ENCODE peak calls at places on chromosomes 12 and 14, in nine cellular contexts. One of them, this sample, is unnamed. For H3K27me3, H3K36me3 and H3K4me1, the result is how much of the 10 kb centered on the place peaks cover.

GRCh38 chr12:117803013-117803412 is 165.8 kb downstream of the KSR2 start:
- DNase-seq in Caco-2: peak
- DNase-seq in CD8-positive, alpha-beta memory T cell: no peak
- DNase-seq in body of pancreas: peak
- DNase-seq in naive thymus-derived CD4-positive, alpha-beta T cell: no peak
- DNase-seq in breast epithelium: no peak
- DNase-seq in uterus: no peak
- DNase-seq in heart left ventricle: no peak
- DNase-seq in neural progenitor cell: no peak
- DNase-seq in this sample: no peak

GRCh38 chr14:101559624-101560533 is 1.4 kb upstream of the DIO3 start:
- DNase-seq in Caco-2: peak
- DNase-seq in naive thymus-derived CD4-positive, alpha-beta T cell: no peak
- DNase-seq in breast epithelium: no peak
- DNase-seq in neural progenitor cell: peak
- DNase-seq in CD8-positive, alpha-beta memory T cell: no peak
- DNase-seq in heart left ventricle: no peak
- DNase-seq in uterus: peak
- DNase-seq in body of pancreas: peak
- DNase-seq in this sample: no peak

GRCh38 chr14:41785696-41786095 is 179.0 kb downstream of the LRFN5 start:
- DNase-seq in neural progenitor cell: peak
- DNase-seq in body of pancreas: no peak
- DNase-seq in naive thymus-derived CD4-positive, alpha-beta T cell: no peak
- DNase-seq in CD8-positive, alpha-beta memory T cell: no peak
- DNase-seq in breast epithelium: no peak
- DNase-seq in uterus: no peak
- DNase-seq in Caco-2: no peak
- DNase-seq in heart left ventricle: no peak
- DNase-seq in this sample: no peak

GRCh38 chr12:131217024-131217586 is 263.4 kb downstream of the ADGRD1 start:
- DNase-seq in neural progenitor cell: no peak
- DNase-seq in breast epithelium: no peak
- DNase-seq in CD8-positive, alpha-beta memory T cell: no peak
- DNase-seq in uterus: no peak
- DNase-seq in body of pancreas: no peak
- DNase-seq in heart left ventricle: no peak
- DNase-seq in naive thymus-derived CD4-positive, alpha-beta T cell: no peak
- DNase-seq in Caco-2: no peak
- DNase-seq in this sample: no peak

GRCh38 chr12:3199551-3200031 is 122.4 kb downstream of the TSPAN9 start:
- DNase-seq in body of pancreas: no peak
- DNase-seq in CD8-positive, alpha-beta memory T cell: no peak
- DNase-seq in neural progenitor cell: peak
- DNase-seq in breast epithelium: no peak
- DNase-seq in Caco-2: peak
- DNase-seq in naive thymus-derived CD4-positive, alpha-beta T cell: no peak
- DNase-seq in heart left ventricle: no peak
- DNase-seq in uterus: no peak
- DNase-seq in this sample: no peak

GRCh38 chr12:23303220-23303619 is 646.2 kb downstream of the SOX5 start:
- DNase-seq in neural progenitor cell: no peak
- DNase-seq in Caco-2: no peak
- DNase-seq in naive thymus-derived CD4-positive, alpha-beta T cell: no peak
- DNase-seq in body of pancreas: no peak
- DNase-seq in uterus: no peak
- DNase-seq in breast epithelium: no peak
- DNase-seq in heart left ventricle: no peak
- DNase-seq in CD8-positive, alpha-beta memory T cell: no peak
- DNase-seq in this sample: no peak

GRCh38 chr14:91749857-91750256 is 18.0 kb upstream of the CATSPERB start:
- DNase-seq in naive thymus-derived CD4-positive, alpha-beta T cell: no peak
- DNase-seq in body of pancreas: no peak
- DNase-seq in Caco-2: no peak
- DNase-seq in uterus: no peak
- DNase-seq in CD8-positive, alpha-beta memory T cell: no peak
- DNase-seq in neural progenitor cell: no peak
- DNase-seq in breast epithelium: no peak
- DNase-seq in heart left ventricle: no peak
- DNase-seq in this sample: no peak

GRCh38 chr12:62519043-62519442 is 52.4 kb downstream of the MON2 start:
- DNase-seq in heart left ventricle: peak
- DNase-seq in uterus: no peak
- DNase-seq in breast epithelium: no peak
- DNase-seq in body of pancreas: no peak
- DNase-seq in neural progenitor cell: no peak
- DNase-seq in Caco-2: no peak
- DNase-seq in naive thymus-derived CD4-positive, alpha-beta T cell: no peak
- DNase-seq in CD8-positive, alpha-beta memory T cell: no peak
- DNase-seq in this sample: no peak

GRCh38 chr12:94147991-94148840 is at the start of gene PLXNC1:
- DNase-seq in neural progenitor cell: peak
- DNase-seq in breast epithelium: no peak
- DNase-seq in uterus: peak
- DNase-seq in Caco-2: peak
- DNase-seq in body of pancreas: peak
- DNase-seq in naive thymus-derived CD4-positive, alpha-beta T cell: peak
- DNase-seq in CD8-positive, alpha-beta memory T cell: peak
- DNase-seq in heart left ventricle: peak
- DNase-seq in this sample: no peak

GRCh38 chr14:95071649-95072256 is 85.6 kb downstream of the DICER1 start:
- DNase-seq in Caco-2: no peak
- DNase-seq in heart left ventricle: no peak
- DNase-seq in uterus: no peak
- DNase-seq in CD8-positive, alpha-beta memory T cell: no peak
- DNase-seq in naive thymus-derived CD4-positive, alpha-beta T cell: no peak
- DNase-seq in body of pancreas: no peak
- DNase-seq in breast epithelium: no peak
- DNase-seq in neural progenitor cell: peak
- DNase-seq in this sample: no peak
- H3K27me3 ChIP-seq in Caco-2: under half
- H3K27me3 ChIP-seq in heart left ventricle: under half
- H3K27me3 ChIP-seq in uterus: under half
- H3K27me3 ChIP-seq in CD8-positive, alpha-beta memory T cell: under half
- H3K27me3 ChIP-seq in naive thymus-derived CD4-positive, alpha-beta T cell: under half
- H3K27me3 ChIP-seq in body of pancreas: under half
- H3K27me3 ChIP-seq in breast epithelium: under half
- H3K27me3 ChIP-seq in neural progenitor cell: under half
- H3K27me3 ChIP-seq in this sample: under half

GRCh38 chr12:115762934-115763333 is 514.6 kb downstream of the MED13L start:
- DNase-seq in neural progenitor cell: no peak
- DNase-seq in breast epithelium: no peak
- DNase-seq in naive thymus-derived CD4-positive, alpha-beta T cell: no peak
- DNase-seq in uterus: no peak
- DNase-seq in CD8-positive, alpha-beta memory T cell: no peak
- DNase-seq in body of pancreas: no peak
- DNase-seq in Caco-2: no peak
- DNase-seq in heart left ventricle: no peak
- DNase-seq in this sample: no peak
- H3K36me3 ChIP-seq in neural progenitor cell: under half
- H3K36me3 ChIP-seq in breast epithelium: under half
- H3K36me3 ChIP-seq in naive thymus-derived CD4-positive, alpha-beta T cell: under half
- H3K36me3 ChIP-seq in uterus: under half
- H3K36me3 ChIP-seq in CD8-positive, alpha-beta memory T cell: under half
- H3K36me3 ChIP-seq in body of pancreas: under half
- H3K36me3 ChIP-seq in Caco-2: under half
- H3K36me3 ChIP-seq in heart left ventricle: under half
- H3K36me3 ChIP-seq in this sample: under half

DNA sequence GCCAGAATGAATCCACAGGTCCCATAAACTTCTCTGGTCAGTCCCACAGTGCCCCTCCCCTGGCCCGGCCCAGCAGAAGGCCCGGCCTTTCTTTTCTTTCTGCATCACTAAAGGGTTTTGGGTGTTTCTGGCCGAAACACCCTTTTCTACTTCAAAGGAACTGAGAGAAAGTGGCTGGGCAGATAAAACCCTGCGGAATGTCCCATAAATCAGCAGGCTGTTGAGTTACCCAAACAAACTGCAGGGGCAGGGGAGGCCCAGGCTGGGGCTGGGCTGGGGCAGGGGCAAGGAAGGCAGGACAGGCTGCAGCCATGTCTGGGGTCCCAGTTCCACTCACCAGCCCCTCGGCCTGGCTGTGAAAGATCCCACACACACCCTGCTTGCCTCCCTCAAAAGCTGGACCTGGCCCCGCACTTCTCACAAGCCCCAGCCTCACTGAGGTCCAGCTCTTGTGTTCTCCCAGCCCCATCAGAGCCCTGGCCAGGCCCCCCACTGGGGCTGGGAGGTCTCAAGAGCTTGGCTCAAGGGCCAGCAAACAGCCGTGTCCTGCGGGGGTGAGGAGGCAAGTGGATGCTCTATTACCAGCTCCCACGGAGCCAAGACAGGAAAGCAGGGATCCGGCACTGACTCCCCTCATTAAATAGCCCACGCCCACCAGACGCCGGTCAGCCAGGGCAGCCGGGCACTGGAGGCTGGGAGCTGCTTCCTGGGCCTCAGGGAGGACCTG is 41.9 kb downstream of the CCNK start:
- DNase-seq in naive thymus-derived CD4-positive, alpha-beta T cell: no peak
- DNase-seq in Caco-2: peak
- DNase-seq in body of pancreas: no peak
- DNase-seq in breast epithelium: no peak
- DNase-seq in CD8-positive, alpha-beta memory T cell: no peak
- DNase-seq in heart left ventricle: no peak
- DNase-seq in uterus: no peak
- DNase-seq in neural progenitor cell: peak
- DNase-seq in this sample: no peak
- H3K4me1 ChIP-seq in naive thymus-derived CD4-positive, alpha-beta T cell: under half
- H3K4me1 ChIP-seq in Caco-2: half or more
- H3K4me1 ChIP-seq in body of pancreas: under half
- H3K4me1 ChIP-seq in breast epithelium: under half
- H3K4me1 ChIP-seq in CD8-positive, alpha-beta memory T cell: under half
- H3K4me1 ChIP-seq in heart left ventricle: half or more
- H3K4me1 ChIP-seq in uterus: under half
- H3K4me1 ChIP-seq in neural progenitor cell: half or more
- H3K4me1 ChIP-seq in this sample: under half

GRCh38 chr12:5070090-5070489 is 26.4 kb downstream of the KCNA5 start:
- DNase-seq in heart left ventricle: no peak
- DNase-seq in neural progenitor cell: no peak
- DNase-seq in breast epithelium: no peak
- DNase-seq in CD8-positive, alpha-beta memory T cell: no peak
- DNase-seq in naive thymus-derived CD4-positive, alpha-beta T cell: no peak
- DNase-seq in uterus: no peak
- DNase-seq in body of pancreas: no peak
- DNase-seq in Caco-2: no peak
- DNase-seq in this sample: no peak
- H3K27me3 ChIP-seq in heart left ventricle: under half
- H3K27me3 ChIP-seq in neural progenitor cell: under half
- H3K27me3 ChIP-seq in breast epithelium: under half
- H3K27me3 ChIP-seq in CD8-positive, alpha-beta memory T cell: under half
- H3K27me3 ChIP-seq in naive thymus-derived CD4-positive, alpha-beta T cell: under half
- H3K27me3 ChIP-seq in uterus: under half
- H3K27me3 ChIP-seq in body of pancreas: under half
- H3K27me3 ChIP-seq in Caco-2: under half
- H3K27me3 ChIP-seq in this sample: under half

This sample was measured in right atrium auricular region.